ENCODE peak calls at places on chromosomes 12 and 14, in nine cellular contexts. I is CD8-positive, alpha-beta T cell; P is lower leg skin; K is Calu3; U is fibroblast of pulmonary artery; B is right lobe of liver; S is fibroblast of the aortic adventitia; Z is PC-9; F is HL-60. N is an unnamed sample.

GRCh38 chr14:104240426-104241157 is 102.2 kb downstream of the KIF26A start:
- DNase-seq in I (no peak), P (no peak), K (no peak), U (no peak), B (no peak), S (no peak), Z (no peak), F (no peak), N (peak)

GRCh38 chr14:22978487-22978837 is 3.9 kb downstream of the AJUBA start:
- DNase-seq in I (no peak), P (no peak), K (no peak), U (no peak), B (no peak), S (no peak), Z (no peak), F (no peak), N (no peak)

GRCh38 chr12:10140001-10140400 is 10.0 kb upstream of the CLEC7A start:
- DNase-seq in I (peak), P (no peak), K (peak), U (peak), B (no peak), S (peak), Z (peak), F (no peak), N (no peak)

GRCh38 chr12:2250797-2251196 is 198.0 kb downstream of the CACNA1C start:
- DNase-seq in I (no peak), P (no peak), K (no peak), U (no peak), B (no peak), S (no peak), Z (no peak), F (no peak), N (no peak)

GRCh38 chr14:74380172-74380571 is 31.9 kb downstream of the VRTN start:
- DNase-seq in I (no peak), P (no peak), K (no peak), U (no peak), B (no peak), S (no peak), Z (peak), F (no peak), N (no peak)

GRCh38 chr12:122471324-122472226 is 29.2 kb downstream of the ZCCHC8 start:
- DNase-seq in I (no peak), P (no peak), K (peak), U (peak), B (peak), S (peak), Z (peak), F (no peak), N (no peak)

GRCh38 chr14:58353516-58354299 is 42.0 kb upstream of the TOMM20L start:
- DNase-seq in I (no peak), P (no peak), K (no peak), U (no peak), B (no peak), S (peak), Z (no peak), F (no peak), N (no peak)

GRCh38 chr12:49720214-49720613 is 13.0 kb upstream of the FMNL3 start:
- DNase-seq in I (no peak), P (no peak), K (no peak), U (peak), B (no peak), S (no peak), Z (no peak), F (no peak), N (no peak)

GRCh38 chr14:102872020-102872419 is 50.4 kb upstream of the AMN start:
- DNase-seq in I (no peak), P (no peak), K (no peak), U (no peak), B (peak), S (no peak), Z (no peak), F (no peak), N (no peak)

GRCh38 chr12:122106891-122107660 is 28.5 kb downstream of the MLXIP start:
- DNase-seq in I (no peak), P (no peak), K (no peak), U (no peak), B (no peak), S (peak), Z (no peak), F (no peak), N (peak)

GRCh38 chr12:66776974-66777373 is 98.1 kb upstream of the GRIP1 start:
- DNase-seq in I (peak), P (no peak), K (no peak), U (no peak), B (no peak), S (no peak), Z (no peak), F (no peak), N (no peak)

GRCh38 chr14:74649167-74649566 is 37.1 kb upstream of the LTBP2 start:
- DNase-seq in I (no peak), P (peak), K (no peak), U (no peak), B (no peak), S (no peak), Z (no peak), F (no peak), N (no peak)

GRCh38 chr12:104480826-104481457 is 24.2 kb downstream of the CHST11 start:
- DNase-seq in I (no peak), P (peak), K (no peak), U (peak), B (peak), S (peak), Z (no peak), F (peak), N (peak)

GRCh38 chr12:93982847-93983315 is 165.5 kb upstream of the PLXNC1 start:
- DNase-seq in I (no peak), P (no peak), K (no peak), U (peak), B (no peak), S (peak), Z (no peak), F (no peak), N (no peak)

GRCh38 chr14:98871796-98872195 is 400.2 kb downstream of the BCL11B start:
- DNase-seq in I (no peak), P (peak), K (no peak), U (no peak), B (no peak), S (no peak), Z (no peak), F (no peak), N (no peak)

GRCh38 chr12:11839093-11839641 is 189.7 kb downstream of the ETV6 start:
- DNase-seq in I (no peak), P (peak), K (peak), U (peak), B (peak), S (peak), Z (no peak), F (peak), N (no peak)

GRCh38 chr12:25249951-25250738 is 584 bp downstream of the KRAS start:
- DNase-seq in I (peak), P (peak), K (peak), U (peak), B (peak), S (no peak), Z (no peak), F (no peak), N (peak)

GRCh38 chr12:4355150-4355842 is 24.2 kb downstream of the FGF23 start:
- DNase-seq in I (no peak), P (no peak), K (no peak), U (no peak), B (no peak), S (no peak), Z (no peak), F (no peak), N (no peak)

GRCh38 chr12:102963796-102964195 is 6.3 kb downstream of the ASCL1 start:
- DNase-seq in I (no peak), P (no peak), K (no peak), U (no peak), B (no peak), S (no peak), Z (no peak), F (no peak), N (no peak)

GRCh38 chr12:56315256-56315625 is 547 bp downstream of the CNPY2 start:
- DNase-seq in I (no peak), P (no peak), K (no peak), U (no peak), B (no peak), S (no peak), Z (no peak), F (no peak), N (no peak)

GRCh38 chr12:105233045-105233905 is 2.7 kb downstream of the APPL2 start:
- DNase-seq in I (no peak), P (no peak), K (no peak), U (no peak), B (no peak), S (no peak), Z (no peak), F (no peak), N (no peak)

GRCh38 chr14:73943083-73943482 is 6.8 kb downstream of the FAM161B start:
- DNase-seq in I (no peak), P (peak), K (no peak), U (peak), B (no peak), S (peak), Z (peak), F (peak), N (no peak)

GRCh38 chr12:59283012-59283411 is 312.8 kb upstream of the SLC16A7 start:
- DNase-seq in I (no peak), P (no peak), K (no peak), U (no peak), B (no peak), S (no peak), Z (no peak), F (no peak), N (no peak)

GRCh38 chr14:97523936-97524335 is 726.8 kb downstream of the VRK1 start:
- DNase-seq in I (no peak), P (no peak), K (no peak), U (no peak), B (no peak), S (no peak), Z (no peak), F (no peak), N (no peak)

GRCh38 chr12:104643921-104644669 is 187.3 kb downstream of the CHST11 start:
- DNase-seq in I (no peak), P (no peak), K (peak), U (peak), B (no peak), S (no peak), Z (no peak), F (peak), N (peak)

GRCh38 chr12:72241552-72241951 is 30.6 kb upstream of the TRHDE start:
- DNase-seq in I (no peak), P (no peak), K (no peak), U (no peak), B (no peak), S (no peak), Z (no peak), F (no peak), N (no peak)

GRCh38 chr14:102095871-102096568 is 9.2 kb upstream of the HSP90AA1 start:
- DNase-seq in I (no peak), P (no peak), K (no peak), U (no peak), B (no peak), S (no peak), Z (no peak), F (no peak), N (no peak)

GRCh38 chr14:72745991-72746980 is 147.6 kb downstream of the DPF3 start:
- DNase-seq in I (no peak), P (peak), K (no peak), U (peak), B (peak), S (peak), Z (no peak), F (no peak), N (no peak)

GRCh38 chr14:41062826-41063225 is 543.9 kb upstream of the LRFN5 start:
- DNase-seq in I (no peak), P (no peak), K (no peak), U (peak), B (no peak), S (no peak), Z (no peak), F (no peak), N (no peak)

GRCh38 chr12:65188179-65188709 is 18.9 kb downstream of the LEMD3 start:
- DNase-seq in I (no peak), P (no peak), K (no peak), U (no peak), B (no peak), S (no peak), Z (no peak), F (no peak), N (no peak)

GRCh38 chr14:57575482-57575881 is 81.8 kb upstream of the CCDC198 start:
- DNase-seq in I (no peak), P (no peak), K (peak), U (no peak), B (no peak), S (no peak), Z (no peak), F (no peak), N (no peak)

GRCh38 chr14:68664225-68664681 is 128.6 kb downstream of the ZFP36L1 start:
- DNase-seq in I (peak), P (peak), K (no peak), U (no peak), B (peak), S (no peak), Z (no peak), F (no peak), N (no peak)
- TF ChIP-seq CTCF in I (no peak), P (no peak), K (no peak), U (no peak), B (no peak), S (no peak), Z (no peak), F (no peak), N (no peak)

GRCh38 chr12:75628916-75629315 is 117.5 kb upstream of the KRR1 start:
- DNase-seq in I (no peak), P (no peak), K (no peak), U (no peak), B (no peak), S (no peak), Z (no peak), F (no peak), N (no peak)

GRCh38 chr12:75622492-75622891 is 111.1 kb upstream of the KRR1 start:
- DNase-seq in I (no peak), P (no peak), K (no peak), U (no peak), B (no peak), S (no peak), Z (no peak), F (no peak), N (no peak)

GRCh38 chr12:75628511-75628910 is 117.1 kb upstream of the KRR1 start:
- DNase-seq in I (no peak), P (no peak), K (no peak), U (no peak), B (no peak), S (no peak), Z (no peak), F (no peak), N (no peak)

GRCh38 chr12:75623631-75624118 is 112.3 kb upstream of the KRR1 start:
- DNase-seq in I (no peak), P (no peak), K (peak), U (peak), B (no peak), S (peak), Z (peak), F (no peak), N (no peak)
- TF ChIP-seq CTCF in I (no peak), P (no peak), K (peak), U (peak), B (peak), S (no peak), Z (peak), F (no peak), N (no peak)

DNA sequence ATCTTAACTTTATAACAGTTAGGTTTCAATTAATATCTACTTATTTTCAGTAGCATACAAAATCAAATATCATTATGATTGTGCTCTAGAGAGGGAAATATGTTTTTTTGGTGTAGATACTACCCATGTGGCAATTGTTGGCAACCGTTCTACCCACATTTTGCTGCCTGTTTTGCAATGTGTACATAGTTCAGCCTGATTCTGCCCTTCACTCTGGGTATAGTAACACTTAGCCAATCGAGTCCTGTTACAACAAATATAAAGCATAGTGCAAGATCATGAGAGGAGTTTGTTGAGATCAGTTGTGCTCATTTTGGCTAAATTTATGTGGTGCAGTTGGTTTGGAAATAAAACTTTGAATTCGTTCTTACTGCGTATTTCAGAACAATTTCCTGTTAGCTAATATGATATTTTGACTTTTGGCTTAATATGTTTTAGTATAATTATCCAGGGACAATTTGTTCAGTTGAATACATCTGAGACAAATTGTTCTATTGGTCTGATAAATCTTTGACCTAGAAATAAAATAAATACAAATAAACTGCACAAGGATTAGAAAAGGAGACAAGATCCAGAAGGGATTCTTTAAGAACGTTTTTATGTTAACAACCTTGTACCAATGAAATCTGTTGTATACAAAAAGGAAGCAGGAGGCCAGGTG is 76.9 kb downstream of the ATF7IP start:
- DNase-seq in I (no peak), P (no peak), K (no peak), U (peak), B (peak), S (peak), Z (no peak), F (peak), N (no peak)
- TF ChIP-seq CTCF in I (no peak), P (no peak), K (no peak), U (no peak), B (no peak), S (peak), Z (no peak), F (no peak), N (no peak)

GRCh38 chr14:100122481-100123215 is 36.8 kb downstream of the DEGS2 start:
- DNase-seq in I (no peak), P (no peak), K (no peak), U (no peak), B (no peak), S (no peak), Z (no peak), F (peak), N (no peak)
- TF ChIP-seq CTCF in I (no peak), P (no peak), K (no peak), U (no peak), B (no peak), S (no peak), Z (no peak), F (no peak), N (no peak)

GRCh38 chr12:45464699-45465098 is 248.8 kb downstream of the ANO6 start:
- DNase-seq in I (no peak), P (no peak), K (peak), U (peak), B (no peak), S (no peak), Z (no peak), F (no peak), N (no peak)

GRCh38 chr12:45468751-45469615 is 253.1 kb downstream of the ANO6 start:
- DNase-seq in I (no peak), P (no peak), K (no peak), U (no peak), B (no peak), S (no peak), Z (no peak), F (no peak), N (no peak)

GRCh38 chr12:45475594-45475993 is 253.9 kb upstream of the ARID2 start:
- DNase-seq in I (no peak), P (no peak), K (no peak), U (no peak), B (no peak), S (no peak), Z (no peak), F (no peak), N (no peak)

GRCh38 chr12:45473636-45474035 is 255.9 kb upstream of the ARID2 start:
- DNase-seq in I (no peak), P (no peak), K (no peak), U (no peak), B (no peak), S (no peak), Z (no peak), F (no peak), N (no peak)

DNA sequence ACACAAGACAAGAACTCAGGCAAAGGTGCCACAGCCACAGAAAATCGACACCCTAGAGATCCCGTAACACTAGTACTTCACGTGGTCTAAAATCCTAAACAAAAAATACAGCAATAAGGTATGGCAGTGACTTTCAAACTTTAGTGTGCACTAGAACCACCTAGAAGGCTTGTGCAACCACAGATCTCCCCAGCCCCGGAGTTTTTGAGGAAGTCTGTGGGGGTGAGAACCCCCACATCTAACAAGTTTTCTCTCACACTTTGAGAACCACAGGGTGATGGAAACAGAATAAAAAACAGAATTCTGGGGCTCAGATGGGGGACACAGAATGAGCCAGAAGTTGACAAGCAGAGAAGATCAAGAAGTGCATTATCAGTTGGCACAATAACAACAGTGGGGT is 254.0 kb downstream of the ANO6 start:
- DNase-seq in I (no peak), P (no peak), K (no peak), U (no peak), B (no peak), S (no peak), Z (no peak), F (no peak), N (no peak)
- TF ChIP-seq CTCF in I (no peak), P (no peak), K (no peak), U (no peak), B (no peak), S (no peak), Z (no peak), F (no peak), N (no peak)

DNA sequence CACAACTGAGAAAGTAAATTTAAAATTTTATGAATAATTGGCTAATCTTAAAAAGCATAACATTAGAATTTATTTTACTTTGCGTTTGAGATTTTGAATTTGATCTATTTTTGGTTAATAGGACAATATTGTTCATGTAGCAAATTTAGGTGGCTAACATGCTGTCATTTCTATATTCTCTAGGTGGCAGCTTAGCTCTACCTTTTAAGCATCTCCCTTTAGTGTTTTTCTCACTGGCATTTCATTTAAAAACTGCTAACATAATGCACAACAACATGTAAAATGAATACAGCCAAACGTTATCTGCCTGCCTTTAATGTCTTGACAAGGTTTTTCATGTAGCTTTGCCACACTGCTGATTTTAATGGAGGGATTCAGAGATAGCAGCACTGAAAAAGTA is 272.3 kb upstream of the FBXO33 start:
- DNase-seq in I (no peak), P (no peak), K (no peak), U (no peak), B (no peak), S (no peak), Z (no peak), F (no peak), N (no peak)
- TF ChIP-seq CTCF in I (no peak), P (no peak), K (no peak), U (no peak), B (no peak), S (no peak), Z (no peak), F (no peak), N (no peak)

GRCh38 chr12:109291531-109292341 is 17.3 kb downstream of the FOXN4 start:
- DNase-seq in I (no peak), P (no peak), K (peak), U (peak), B (no peak), S (no peak), Z (peak), F (no peak), N (no peak)
- TF ChIP-seq CTCF in I (no peak), P (no peak), K (no peak), U (no peak), B (no peak), S (no peak), Z (no peak), F (no peak), N (no peak)

GRCh38 chr12:120625557-120626419 is 14.6 kb upstream of the CABP1 start:
- DNase-seq in I (no peak), P (no peak), K (no peak), U (no peak), B (no peak), S (no peak), Z (no peak), F (no peak), N (no peak)
- TF ChIP-seq CTCF in I (no peak), P (no peak), K (no peak), U (no peak), B (no peak), S (no peak), Z (no peak), F (peak), N (no peak)

N was measured in lower lobe of right lung.